ENCODE peak calls at places on chromosomes 7 and 10, in seven cellular contexts. W, N, D, Y, R, U and B are unnamed samples.

GRCh38 chr7:134996097-134996550 is 9.8 kb downstream of the AGBL3 start:
- DNase-seq in W (no peak), N (no peak), D (no peak), Y (no peak), R (no peak), U (no peak), B (no peak)

GRCh38 chr7:84153005-84153404 is 41.6 kb downstream of the SEMA3A start:
- DNase-seq in W (no peak), N (no peak), D (no peak), Y (no peak), R (no peak), U (no peak), B (no peak)

GRCh38 chr7:157432541-157432956 is 95.7 kb downstream of the DNAJB6 start:
- DNase-seq in W (peak), N (peak), D (peak), Y (peak), R (no peak), U (peak), B (peak)

GRCh38 chr10:102644646-102645387 is 538 bp downstream of the TRIM8 start:
- DNase-seq in W (peak), N (peak), D (peak), Y (peak), R (peak), U (no peak), B (peak)

GRCh38 chr10:131692176-131692575 is 208.6 kb upstream of the PPP2R2D start:
- DNase-seq in W (no peak), N (no peak), D (no peak), Y (no peak), R (no peak), U (no peak), B (no peak)

GRCh38 chr10:130763071-130763470 is 548.5 kb downstream of the TCERG1L start:
- DNase-seq in W (no peak), N (no peak), D (no peak), Y (no peak), R (no peak), U (no peak), B (no peak)

GRCh38 chr10:103695584-103696005 is 159.8 kb downstream of the SH3PXD2A start:
- DNase-seq in W (no peak), N (no peak), D (no peak), Y (peak), R (no peak), U (no peak), B (no peak)

GRCh38 chr7:99112097-99112496 is 31.8 kb downstream of the SMURF1 start:
- DNase-seq in W (no peak), N (no peak), D (peak), Y (no peak), R (no peak), U (no peak), B (peak)

GRCh38 chr7:25864943-25865633 is 286.9 kb upstream of the NFE2L3 start:
- DNase-seq in W (no peak), N (no peak), D (no peak), Y (no peak), R (no peak), U (no peak), B (no peak)

GRCh38 chr10:123522702-123523312 is 143.3 kb upstream of the GPR26 start:
- DNase-seq in W (no peak), N (no peak), D (no peak), Y (no peak), R (no peak), U (no peak), B (no peak)

GRCh38 chr10:122165914-122166313 is 105.2 kb upstream of the BTBD16 start:
- DNase-seq in W (no peak), N (no peak), D (no peak), Y (no peak), R (no peak), U (no peak), B (no peak)